ENCODE peak calls at places on chromosomes 7 and 10, in seven cellular contexts. One of them, this sample, is unnamed.

GRCh38 chr7:105279688-105280007 is 109.1 kb downstream of the SRPK2 start:
- DNase-seq in T-helper 9 cell: no peak
- DNase-seq in NCI-H1436: no peak
- DNase-seq in stimulated activated CD4-positive, alpha-beta T cell treated with anti-CD3 and anti-CD28 coated beads, Interleukin-4, amount 100 ng/mL, for 4 hours: no peak
- DNase-seq in foreskin fibroblast: no peak
- DNase-seq in AG04450: no peak
- DNase-seq in H9: no peak
- DNase-seq in this sample: no peak

GRCh38 chr7:20340839-20341238 is 10.1 kb downstream of the ITGB8 start:
- DNase-seq in T-helper 9 cell: no peak
- DNase-seq in NCI-H1436: no peak
- DNase-seq in stimulated activated CD4-positive, alpha-beta T cell treated with anti-CD3 and anti-CD28 coated beads, Interleukin-4, amount 100 ng/mL, for 4 hours: no peak
- DNase-seq in foreskin fibroblast: no peak
- DNase-seq in AG04450: no peak
- DNase-seq in H9: no peak
- DNase-seq in this sample: no peak

GRCh38 chr7:18590259-18590658 is 94.7 kb downstream of the HDAC9 start:
- DNase-seq in T-helper 9 cell: no peak
- DNase-seq in NCI-H1436: no peak
- DNase-seq in stimulated activated CD4-positive, alpha-beta T cell treated with anti-CD3 and anti-CD28 coated beads, Interleukin-4, amount 100 ng/mL, for 4 hours: no peak
- DNase-seq in foreskin fibroblast: no peak
- DNase-seq in AG04450: no peak
- DNase-seq in H9: no peak
- DNase-seq in this sample: no peak

GRCh38 chr7:106375499-106375898 is 90.7 kb upstream of the NAMPT start:
- DNase-seq in T-helper 9 cell: no peak
- DNase-seq in NCI-H1436: no peak
- DNase-seq in stimulated activated CD4-positive, alpha-beta T cell treated with anti-CD3 and anti-CD28 coated beads, Interleukin-4, amount 100 ng/mL, for 4 hours: no peak
- DNase-seq in foreskin fibroblast: no peak
- DNase-seq in AG04450: no peak
- DNase-seq in H9: no peak
- DNase-seq in this sample: no peak

GRCh38 chr7:34315032-34315431 is 343.0 kb upstream of the NPSR1 start:
- DNase-seq in T-helper 9 cell: no peak
- DNase-seq in NCI-H1436: no peak
- DNase-seq in stimulated activated CD4-positive, alpha-beta T cell treated with anti-CD3 and anti-CD28 coated beads, Interleukin-4, amount 100 ng/mL, for 4 hours: no peak
- DNase-seq in foreskin fibroblast: peak
- DNase-seq in AG04450: no peak
- DNase-seq in H9: no peak
- DNase-seq in this sample: peak

GRCh38 chr7:153886506-153887391 is 165.4 kb upstream of the DPP6 start:
- DNase-seq in T-helper 9 cell: no peak
- DNase-seq in NCI-H1436: no peak
- DNase-seq in stimulated activated CD4-positive, alpha-beta T cell treated with anti-CD3 and anti-CD28 coated beads, Interleukin-4, amount 100 ng/mL, for 4 hours: no peak
- DNase-seq in foreskin fibroblast: no peak
- DNase-seq in AG04450: no peak
- DNase-seq in H9: peak
- DNase-seq in this sample: no peak

GRCh38 chr10:86349940-86350630 is 16.5 kb downstream of the GRID1 start:
- DNase-seq in T-helper 9 cell: no peak
- DNase-seq in NCI-H1436: no peak
- DNase-seq in stimulated activated CD4-positive, alpha-beta T cell treated with anti-CD3 and anti-CD28 coated beads, Interleukin-4, amount 100 ng/mL, for 4 hours: no peak
- DNase-seq in foreskin fibroblast: no peak
- DNase-seq in AG04450: no peak
- DNase-seq in H9: no peak
- DNase-seq in this sample: no peak

GRCh38 chr7:70706204-70706603 is 425.7 kb upstream of the GALNT17 start:
- DNase-seq in T-helper 9 cell: no peak
- DNase-seq in NCI-H1436: no peak
- DNase-seq in stimulated activated CD4-positive, alpha-beta T cell treated with anti-CD3 and anti-CD28 coated beads, Interleukin-4, amount 100 ng/mL, for 4 hours: no peak
- DNase-seq in foreskin fibroblast: no peak
- DNase-seq in AG04450: no peak
- DNase-seq in H9: peak
- DNase-seq in this sample: no peak

GRCh38 chr10:48722153-48722861 is 37.6 kb downstream of the WDFY4 start:
- DNase-seq in T-helper 9 cell: no peak
- DNase-seq in NCI-H1436: no peak
- DNase-seq in stimulated activated CD4-positive, alpha-beta T cell treated with anti-CD3 and anti-CD28 coated beads, Interleukin-4, amount 100 ng/mL, for 4 hours: no peak
- DNase-seq in foreskin fibroblast: no peak
- DNase-seq in AG04450: no peak
- DNase-seq in H9: no peak
- DNase-seq in this sample: no peak

GRCh38 chr10:60662917-60663614 is 115.2 kb upstream of the CDK1 start:
- DNase-seq in T-helper 9 cell: no peak
- DNase-seq in NCI-H1436: no peak
- DNase-seq in stimulated activated CD4-positive, alpha-beta T cell treated with anti-CD3 and anti-CD28 coated beads, Interleukin-4, amount 100 ng/mL, for 4 hours: no peak
- DNase-seq in foreskin fibroblast: peak
- DNase-seq in AG04450: no peak
- DNase-seq in H9: no peak
- DNase-seq in this sample: no peak

GRCh38 chr7:107622429-107622828 is 38.2 kb upstream of the SLC26A4 start:
- DNase-seq in T-helper 9 cell: no peak
- DNase-seq in NCI-H1436: no peak
- DNase-seq in stimulated activated CD4-positive, alpha-beta T cell treated with anti-CD3 and anti-CD28 coated beads, Interleukin-4, amount 100 ng/mL, for 4 hours: no peak
- DNase-seq in foreskin fibroblast: peak
- DNase-seq in AG04450: peak
- DNase-seq in H9: no peak
- DNase-seq in this sample: peak

GRCh38 chr7:140604760-140605159 is 35.9 kb downstream of the DENND2A start:
- DNase-seq in T-helper 9 cell: no peak
- DNase-seq in NCI-H1436: no peak
- DNase-seq in stimulated activated CD4-positive, alpha-beta T cell treated with anti-CD3 and anti-CD28 coated beads, Interleukin-4, amount 100 ng/mL, for 4 hours: no peak
- DNase-seq in foreskin fibroblast: peak
- DNase-seq in AG04450: peak
- DNase-seq in H9: no peak
- DNase-seq in this sample: no peak

GRCh38 chr10:7260912-7261700 is 149.7 kb downstream of the SFMBT2 start:
- DNase-seq in T-helper 9 cell: no peak
- DNase-seq in NCI-H1436: no peak
- DNase-seq in stimulated activated CD4-positive, alpha-beta T cell treated with anti-CD3 and anti-CD28 coated beads, Interleukin-4, amount 100 ng/mL, for 4 hours: peak
- DNase-seq in foreskin fibroblast: peak
- DNase-seq in AG04450: no peak
- DNase-seq in H9: no peak
- DNase-seq in this sample: no peak

GRCh38 chr10:103921750-103922195 is 3.8 kb upstream of the STN1 start:
- DNase-seq in T-helper 9 cell: no peak
- DNase-seq in NCI-H1436: peak
- DNase-seq in stimulated activated CD4-positive, alpha-beta T cell treated with anti-CD3 and anti-CD28 coated beads, Interleukin-4, amount 100 ng/mL, for 4 hours: no peak
- DNase-seq in foreskin fibroblast: no peak
- DNase-seq in AG04450: no peak
- DNase-seq in H9: peak
- DNase-seq in this sample: no peak

This sample was measured in RCC 7860.